ENCODE peak calls at places on chromosomes 11 and 22, in ten cellular contexts. X, B, O, T, Y, N, I, E, R and F are unnamed samples.

GRCh38 chr11:48063424-48063978 is 83.1 kb downstream of the PTPRJ start:
- DNase-seq in X (no peak), B (peak; percentile 94), O (no peak), T (no peak), Y (peak; percentile 43), N (peak; percentile 57), I (no peak), E (peak; percentile 98), R (no peak), F (no peak)

GRCh38 chr11:33774356-33775063 is at the start of gene FBXO3:
- DNase-seq in X (peak; percentile 97), B (peak; percentile 97), O (peak; percentile 93), T (peak; percentile 86), Y (peak; percentile 92), N (peak; percentile 88), I (peak; percentile 93), E (peak; percentile 75), R (peak; percentile 73), F (peak; percentile 85)

GRCh38 chr11:32428665-32429293 is 6.6 kb downstream of the WT1 start:
- DNase-seq in X (no peak), B (peak; percentile 68), O (no peak), T (no peak), Y (no peak), N (no peak), I (no peak), E (no peak), R (no peak), F (no peak)

GRCh38 chr11:69587454-69588081 is 53.4 kb upstream of the CCND1 start:
- DNase-seq in X (no peak), B (peak; percentile 93), O (no peak), T (no peak), Y (no peak), N (peak; percentile 41), I (peak; percentile 52), E (no peak), R (no peak), F (no peak)

GRCh38 chr22:41478891-41479521 is 10.1 kb downstream of the ACO2 start:
- DNase-seq in X (no peak), B (peak; percentile 75), O (no peak), T (no peak), Y (peak; percentile 19), N (no peak), I (no peak), E (peak; percentile 25), R (no peak), F (no peak)

GRCh38 chr11:5245155-5245554 is 4.5 kb downstream of the HBG1 start:
- DNase-seq in X (no peak), B (no peak), O (no peak), T (no peak), Y (no peak), N (no peak), I (no peak), E (no peak), R (no peak), F (no peak)

GRCh38 chr22:45496451-45496941 is 6.2 kb upstream of the FBLN1 start:
- DNase-seq in X (no peak), B (peak; percentile 10), O (no peak), T (no peak), Y (peak; percentile 25), N (no peak), I (peak; percentile 89), E (peak; percentile 54), R (no peak), F (no peak)

GRCh38 chr22:47207387-47207786 is 444.9 kb downstream of the TBC1D22A start:
- DNase-seq in X (no peak), B (no peak), O (no peak), T (no peak), Y (no peak), N (no peak), I (no peak), E (no peak), R (no peak), F (no peak)

GRCh38 chr11:73323464-73323863 is 15.4 kb downstream of the ARHGEF17 start:
- DNase-seq in X (no peak), B (peak; percentile 96), O (peak; percentile 64), T (no peak), Y (peak; percentile 55), N (no peak), I (peak; percentile 89), E (no peak), R (no peak), F (no peak)

GRCh38 chr11:77821349-77821851 is 456 bp downstream of the AAMDC start:
- DNase-seq in X (no peak), B (peak; percentile 65), O (peak; percentile 56), T (no peak), Y (peak; percentile 8), N (peak; percentile 18), I (no peak), E (no peak), R (no peak), F (peak; percentile 29)

GRCh38 chr22:29330753-29331152 is 15.3 kb upstream of the RASL10A start:
- DNase-seq in X (no peak), B (peak; percentile 91), O (no peak), T (no peak), Y (peak; percentile 48), N (no peak), I (peak; percentile 62), E (no peak), R (no peak), F (no peak)

GRCh38 chr22:36009085-36009484 is 19.5 kb downstream of the RBFOX2 start:
- DNase-seq in X (no peak), B (no peak), O (no peak), T (no peak), Y (no peak), N (no peak), I (no peak), E (no peak), R (no peak), F (no peak)

GRCh38 chr22:35587447-35587870 is 29.7 kb downstream of the MB start:
- DNase-seq in X (no peak), B (peak; percentile 53), O (peak; percentile 42), T (no peak), Y (peak; percentile 66), N (no peak), I (no peak), E (peak; percentile 96), R (no peak), F (no peak)

GRCh38 chr11:44849424-44849823 is 101.3 kb downstream of the TP53I11 start:
- DNase-seq in X (no peak), B (no peak), O (no peak), T (no peak), Y (no peak), N (no peak), I (no peak), E (no peak), R (no peak), F (no peak)

GRCh38 chr11:65476632-65477270 is 22.1 kb upstream of the MALAT1 start:
- DNase-seq in X (no peak), B (peak; percentile 74), O (peak; percentile 74), T (no peak), Y (peak; percentile 42), N (no peak), I (no peak), E (no peak), R (no peak), F (peak; percentile 90)

GRCh38 chr11:65478411-65479183 is 20.2 kb upstream of the MALAT1 start:
- DNase-seq in X (no peak), B (peak; percentile 89), O (peak; percentile 77), T (no peak), Y (peak; percentile 55), N (no peak), I (no peak), E (no peak), R (no peak), F (no peak)

GRCh38 chr11:65479184-65480145 is 19.4 kb upstream of the MALAT1 start:
- DNase-seq in X (no peak), B (peak; percentile 91), O (peak; percentile 55), T (no peak), Y (peak; percentile 86), N (peak; percentile 56), I (peak; percentile 89), E (no peak), R (no peak), F (no peak)

GRCh38 chr11:65473275-65473860 is 25.5 kb upstream of the MALAT1 start:
- DNase-seq in X (no peak), B (no peak), O (no peak), T (no peak), Y (no peak), N (no peak), I (no peak), E (no peak), R (no peak), F (no peak)

GRCh38 chr11:65477271-65478029 is 21.4 kb upstream of the MALAT1 start:
- DNase-seq in X (peak; percentile 99), B (peak; percentile 98), O (peak; percentile 98), T (peak; percentile 86), Y (peak; percentile 97), N (peak; percentile 94), I (peak; percentile 97), E (peak; percentile 87), R (peak; percentile 71), F (peak; percentile 98)
- H3K4me1 ChIP-seq in X (peaks cover 68% of the 10 kb centered on the region), B (peaks cover 53% of the 10 kb centered on the region), O (peaks cover 40% of the 10 kb centered on the region), T (peaks cover 11% of the 10 kb centered on the region), Y (peaks cover 45% of the 10 kb centered on the region), N (peaks cover 79% of the 10 kb centered on the region), I (peaks cover 10% of the 10 kb centered on the region), E (peaks cover 61% of the 10 kb centered on the region), R (peaks cover 11% of the 10 kb centered on the region), F (peaks cover 3% of the 10 kb centered on the region)

DNA sequence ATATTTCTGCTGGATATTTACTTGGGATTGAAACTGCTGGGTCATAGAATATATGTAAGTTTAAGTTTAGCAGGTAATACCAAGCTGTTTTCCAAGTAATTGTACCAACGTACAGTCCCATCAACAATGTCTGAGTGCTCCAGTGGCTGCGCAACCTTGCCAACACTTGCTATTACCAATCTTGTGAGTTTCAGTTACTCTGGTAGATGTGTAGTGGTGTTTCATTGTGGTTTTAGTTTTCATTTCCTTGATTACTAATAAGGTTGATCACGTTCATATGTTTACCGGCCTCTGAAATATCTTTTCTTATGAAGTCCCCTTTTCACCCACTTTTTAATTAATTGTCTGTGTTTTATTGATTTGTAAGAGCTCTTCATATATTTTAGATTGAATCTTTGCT is 370.6 kb upstream of the CADM1 start:
- DNase-seq in X (no peak), B (no peak), O (no peak), T (no peak), Y (no peak), N (no peak), I (no peak), E (peak; percentile 15), R (no peak), F (no peak)
- H3K4me1 ChIP-seq in X (no peaks in the 10 kb centered on the region), B (no peaks in the 10 kb centered on the region), O (no peaks in the 10 kb centered on the region), T (no peaks in the 10 kb centered on the region), Y (no peaks in the 10 kb centered on the region), N (no peaks in the 10 kb centered on the region), I (no peaks in the 10 kb centered on the region), E (no peaks in the 10 kb centered on the region), R (no peaks in the 10 kb centered on the region), F (no peaks in the 10 kb centered on the region)

DNA sequence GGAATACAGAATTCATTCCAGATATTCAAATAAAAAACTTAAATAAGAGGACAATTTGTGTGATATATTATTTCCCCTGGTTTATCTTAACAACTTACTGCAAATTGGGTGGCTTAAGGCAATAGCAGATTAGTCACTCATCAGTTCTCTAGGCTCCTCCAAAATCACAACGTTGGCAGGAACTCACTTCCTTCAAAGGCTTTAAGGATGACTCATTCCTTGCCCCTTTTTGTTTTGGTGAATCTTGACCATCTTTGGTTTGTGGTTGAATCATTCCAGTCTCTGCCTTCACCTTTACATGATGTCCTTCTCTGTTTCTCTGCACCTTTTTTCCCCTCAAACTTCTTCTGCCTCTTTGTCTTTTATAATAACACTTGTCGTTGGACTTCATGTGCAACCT is 3.4 kb downstream of the OR10AG1 start:
- DNase-seq in X (no peak), B (no peak), O (no peak), T (no peak), Y (no peak), N (no peak), I (peak; percentile 72), E (no peak), R (no peak), F (no peak)
- H3K4me1 ChIP-seq in X (no peaks in the 10 kb centered on the region), B (no peaks in the 10 kb centered on the region), O (no peaks in the 10 kb centered on the region), T (no peaks in the 10 kb centered on the region), Y (no peaks in the 10 kb centered on the region), N (no peaks in the 10 kb centered on the region), I (no peaks in the 10 kb centered on the region), E (no peaks in the 10 kb centered on the region), R (no peaks in the 10 kb centered on the region), F (no peaks in the 10 kb centered on the region)

GRCh38 chr22:37639070-37639760 is at the start of gene SH3BP1:
- DNase-seq in X (no peak), B (peak; percentile 98), O (peak; percentile 89), T (peak; percentile 60), Y (peak; percentile 37), N (no peak), I (peak; percentile 87), E (no peak), R (no peak), F (peak; percentile 72)
- H3K4me1 ChIP-seq in X (peaks cover 41% of the 10 kb centered on the region), B (peaks cover 17% of the 10 kb centered on the region), O (peaks cover 75% of the 10 kb centered on the region), T (peaks cover 76% of the 10 kb centered on the region), Y (peaks cover 35% of the 10 kb centered on the region), N (peaks cover 10% of the 10 kb centered on the region), I (peaks cover 6% of the 10 kb centered on the region), E (peaks cover 32% of the 10 kb centered on the region), R (peaks cover 80% of the 10 kb centered on the region), F (peaks cover 27% of the 10 kb centered on the region)